ENCODE peak calls at places on chromosomes 12 and 14, in four cellular contexts. B, Z, M and F are unnamed samples.

GRCh38 chr12:68157295-68157871 is 2.2 kb downstream of the IFNG start:
- DNase-seq in B (no peak), Z (peak), M (no peak), F (no peak)

GRCh38 chr12:12441051-12441807 is 84.4 kb downstream of the BORCS5 start:
- DNase-seq in B (no peak), Z (no peak), M (no peak), F (no peak)

GRCh38 chr14:72738181-72738611 is 155.7 kb downstream of the DPF3 start:
- DNase-seq in B (peak), Z (no peak), M (no peak), F (no peak)

GRCh38 chr12:6554168-6554989 is 1.5 kb downstream of the IFFO1 start:
- DNase-seq in B (peak), Z (peak), M (peak), F (peak)

GRCh38 chr12:108784270-108784669 is 53.0 kb upstream of the CORO1C start:
- DNase-seq in B (no peak), Z (no peak), M (no peak), F (no peak)

GRCh38 chr14:83120187-83120586 is 1586.5 kb upstream of the SEL1L start:
- DNase-seq in B (no peak), Z (no peak), M (no peak), F (no peak)

GRCh38 chr12:118618695-118619094 is 242.3 kb downstream of the SUDS3 start:
- DNase-seq in B (no peak), Z (no peak), M (no peak), F (no peak)

GRCh38 chr12:23555808-23556207 is 393.7 kb downstream of the SOX5 start:
- DNase-seq in B (no peak), Z (no peak), M (no peak), F (no peak)

GRCh38 chr12:28191018-28191595 is 851 bp downstream of the CCDC91 start:
- DNase-seq in B (peak), Z (peak), M (no peak), F (no peak)

GRCh38 chr14:97218713-97219355 is 421.7 kb downstream of the VRK1 start:
- DNase-seq in B (no peak), Z (peak), M (peak), F (no peak)

GRCh38 chr14:99592933-99593753 is 10.9 kb downstream of the CCDC85C start:
- DNase-seq in B (no peak), Z (no peak), M (peak), F (no peak)

GRCh38 chr12:120366341-120366705 is 2.6 kb downstream of the MSI1 start:
- DNase-seq in B (no peak), Z (no peak), M (no peak), F (no peak)

GRCh38 chr14:69664865-69665526 is 53.6 kb downstream of the SUSD6 start:
- DNase-seq in B (no peak), Z (no peak), M (no peak), F (no peak)